ENCODE peak calls at places on chromosome 10, in ten cellular contexts. V, A, M, G, J, N, R, L, E and I are unnamed samples.
A peak's percentile ranks its signal among the peaks of the same experiment; 100 is the strongest.

GRCh38 chr10:61779950-61780659 is 117.4 kb downstream of the CABCOCO1 start:
- DNase-seq in R (peak; percentile 94), N (no peak), G (peak; percentile 43), J (peak; percentile 93), L (peak; percentile 64), V (peak; percentile 88), M (no peak), E (no peak), A (peak; percentile 93), I (peak; percentile 15)

GRCh38 chr10:132851451-132851850 is 65.5 kb upstream of the NKX6-2 start:
- DNase-seq in V (no peak), N (no peak), G (peak; percentile 12), L (no peak), R (no peak), J (no peak), E (no peak), M (no peak), A (no peak), I (peak; percentile 11)

GRCh38 chr10:47150581-47150980 is 149.4 kb upstream of the GDF10 start:
- DNase-seq in M (no peak), E (no peak), G (no peak), L (no peak), J (no peak), A (no peak), R (no peak), V (no peak), N (no peak), I (no peak)

GRCh38 chr10:12635127-12635541 is 285.8 kb downstream of the CAMK1D start:
- DNase-seq in E (peak; percentile 34), J (peak; percentile 18), N (no peak), A (no peak), L (no peak), V (peak; percentile 37), R (peak; percentile 72), G (no peak), M (no peak), I (no peak)

GRCh38 chr10:116741391-116742351 is 695 bp downstream of the HSPA12A start:
- DNase-seq in E (no peak), A (no peak), M (no peak), G (no peak), R (no peak), V (no peak), J (no peak), L (no peak), N (no peak), I (no peak)

GRCh38 chr10:88820990-88821389 is 18.5 kb downstream of the LIPM start:
- DNase-seq in A (peak; percentile 87), G (no peak), R (peak; percentile 80), J (peak; percentile 51), V (no peak), N (no peak), E (no peak), M (no peak), L (no peak), I (no peak)

GRCh38 chr10:51397695-51398094 is 301.7 kb downstream of the CSTF2T start:
- DNase-seq in G (peak; percentile 82), N (no peak), M (no peak), V (peak; percentile 53), A (peak; percentile 76), E (no peak), R (peak; percentile 56), J (peak; percentile 77), L (peak; percentile 36), I (no peak)

GRCh38 chr10:52059089-52059488 is 255.0 kb upstream of the DKK1 start:
- DNase-seq in M (no peak), G (no peak), N (no peak), L (no peak), V (no peak), A (no peak), E (no peak), J (no peak), R (no peak), I (no peak)

GRCh38 chr10:102376901-102377300 is 18.6 kb upstream of the NFKB2 start:
- DNase-seq in N (no peak), A (no peak), J (no peak), G (no peak), E (no peak), L (no peak), M (no peak), V (no peak), R (no peak), I (no peak)

GRCh38 chr10:112343056-112343806 is 30.7 kb upstream of the ACSL5 start:
- DNase-seq in V (no peak), J (no peak), E (no peak), M (no peak), N (no peak), L (no peak), G (no peak), R (no peak), A (no peak), I (no peak)

GRCh38 chr10:813286-813685 is 118.2 kb downstream of the LARP4B start:
- DNase-seq in V (no peak), E (no peak), L (no peak), M (no peak), A (no peak), J (no peak), N (no peak), R (no peak), G (no peak), I (no peak)

GRCh38 chr10:6579904-6580278 is at the start of gene PRKCQ:
- DNase-seq in R (peak; percentile 4), A (peak; percentile 43), J (peak; percentile 30), G (peak; percentile 40), V (no peak), M (no peak), N (no peak), E (no peak), L (no peak), I (no peak)

GRCh38 chr10:48744587-48744986 is 59.9 kb downstream of the WDFY4 start:
- DNase-seq in N (no peak), L (no peak), V (no peak), G (no peak), R (no peak), M (no peak), J (no peak), A (no peak), E (no peak), I (no peak)

GRCh38 chr10:2619472-2619871 is 447.9 kb upstream of the PFKP start:
- DNase-seq in E (no peak), M (no peak), J (no peak), R (peak; percentile 1), L (peak; percentile 10), N (no peak), A (no peak), G (no peak), V (no peak), I (no peak)
- TF ChIP-seq CTCF in E (no peak), M (no peak), J (peak; percentile 35), R (no peak), L (no peak), N (no peak), A (peak; percentile 15), G (no peak), V (peak; percentile 28), I (no peak)

GRCh38 chr10:113704637-113705343 is 25.1 kb downstream of the CASP7 start:
- DNase-seq in R (peak; percentile 75), N (no peak), L (peak; percentile 32), G (peak; percentile 29), J (peak; percentile 21), E (no peak), V (peak; percentile 18), A (peak; percentile 68), M (no peak), I (no peak)
- TF ChIP-seq CTCF in R (peak; percentile 80), N (peak; percentile 50), L (peak; percentile 24), G (peak; percentile 41), J (peak; percentile 80), E (peak; percentile 36), V (peak; percentile 78), A (peak; percentile 58), M (no peak), I (peak; percentile 33)

DNA sequence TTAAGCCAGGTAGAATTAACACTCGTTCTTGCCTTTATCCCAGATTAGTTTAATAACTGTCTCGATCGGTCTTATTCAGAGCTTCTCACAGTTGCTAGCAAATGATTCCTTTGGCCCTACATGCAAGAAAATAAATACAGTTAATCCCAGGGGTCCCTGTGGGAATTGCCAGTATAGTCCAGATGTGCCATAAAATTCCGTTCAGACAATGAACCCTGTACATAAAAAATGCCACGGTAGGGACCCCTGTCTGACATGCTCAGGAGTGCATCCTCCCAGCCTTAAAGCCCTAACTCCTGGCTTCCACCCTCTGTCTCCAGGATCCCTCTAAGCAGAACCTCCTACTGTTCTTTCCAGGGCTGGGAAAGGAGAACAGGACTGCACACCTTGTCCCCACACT is 207.5 kb downstream of the ARHGAP12 start:
- DNase-seq in L (no peak), G (no peak), M (no peak), N (no peak), E (no peak), V (no peak), A (no peak), R (no peak), J (no peak), I (no peak)
- TF ChIP-seq CTCF in L (no peak), G (no peak), M (no peak), N (no peak), E (no peak), V (no peak), A (no peak), R (no peak), J (no peak), I (no peak)

GRCh38 chr10:70266701-70267100 is 17.1 kb downstream of the NPFFR1 start:
- DNase-seq in E (no peak), J (no peak), M (no peak), N (no peak), G (no peak), L (no peak), A (no peak), R (no peak), V (no peak), I (no peak)

GRCh38 chr10:70268376-70268775 is 15.4 kb downstream of the NPFFR1 start:
- DNase-seq in M (no peak), E (no peak), G (no peak), A (no peak), J (no peak), R (no peak), L (no peak), N (no peak), V (no peak), I (no peak)

GRCh38 chr10:70266056-70266455 is 17.7 kb downstream of the NPFFR1 start:
- DNase-seq in V (no peak), G (no peak), N (no peak), M (no peak), L (no peak), J (no peak), E (no peak), A (no peak), R (no peak), I (no peak)

GRCh38 chr10:70267161-70267933 is 16.5 kb downstream of the NPFFR1 start:
- DNase-seq in L (peak; percentile 56), N (no peak), M (no peak), G (peak; percentile 32), R (peak; percentile 87), J (peak; percentile 96), E (no peak), V (peak; percentile 85), A (peak; percentile 73), I (no peak)

DNA sequence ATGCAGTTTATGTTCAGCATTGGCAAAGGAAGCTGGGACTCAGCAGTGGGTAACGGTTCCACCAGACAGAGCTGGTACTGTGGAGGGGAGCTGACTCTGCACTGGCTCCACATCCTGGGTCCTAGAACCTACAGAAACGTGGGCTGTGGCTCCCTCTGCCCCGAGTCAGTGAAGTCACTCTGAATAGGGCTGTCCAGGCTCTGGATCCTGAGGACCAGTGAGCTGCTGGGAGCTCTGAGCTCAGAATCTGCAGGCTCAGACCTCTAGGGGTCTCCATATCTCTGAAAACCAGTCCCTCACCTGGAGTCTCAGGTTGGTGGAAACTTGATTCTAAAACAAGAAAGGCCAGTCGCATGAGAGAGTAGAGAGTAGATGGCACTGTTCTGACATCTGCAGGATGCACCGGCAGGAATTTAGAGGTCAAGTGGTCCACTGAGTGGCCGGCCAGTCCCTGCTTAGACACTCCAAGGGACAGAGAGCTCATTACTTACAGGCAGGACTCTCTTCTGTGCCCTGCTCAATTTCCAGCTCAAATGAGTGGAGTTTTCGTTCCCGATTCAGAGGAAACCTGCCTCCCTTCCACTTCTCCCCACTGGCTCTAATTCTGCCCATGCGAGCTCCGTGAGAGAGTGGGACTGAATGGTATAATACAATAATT is 18.6 kb downstream of the NPFFR1 start:
- DNase-seq in J (no peak), A (peak; percentile 6), L (peak; percentile 58), V (no peak), M (no peak), N (no peak), E (no peak), R (peak; percentile 48), G (no peak), I (no peak)
- TF ChIP-seq CTCF in J (no peak), A (no peak), L (peak; percentile 40), V (peak; percentile 60), M (no peak), N (no peak), E (no peak), R (peak; percentile 52), G (no peak), I (no peak)